ENCODE peak calls at places on chromosomes 12 and 14, in nine cellular contexts. One of them, this sample, is unnamed.

GRCh38 chr14:100824156-100824555 is 1.8 kb upstream of the MEG3 start:
- DNase-seq in COR-L47: no peak
- DNase-seq in stimulated activated CD8-positive, alpha-beta memory T cell treated with anti-CD3 and anti-CD28 coated beads, Interleukin-4, amount 100 ng/mL, for 48 hours: no peak
- DNase-seq in stimulated activated CD4-positive, alpha-beta T cell treated with anti-CD3 and anti-CD28 coated beads, Interleukin-2, amount 100 ng/mL, for 24 hours: no peak
- DNase-seq in lung microvascular endothelial cell: peak
- DNase-seq in G401: peak
- DNase-seq in Caki2: no peak
- DNase-seq in renal cortical epithelial cell: no peak
- DNase-seq in uterus: no peak
- DNase-seq in this sample: peak

GRCh38 chr12:49622501-49623141 is 740 bp upstream of the PRPF40B start:
- DNase-seq in stimulated activated CD8-positive, alpha-beta memory T cell treated with anti-CD3 and anti-CD28 coated beads, Interleukin-4, amount 100 ng/mL, for 48 hours: peak
- DNase-seq in G401: peak
- DNase-seq in renal cortical epithelial cell: peak
- DNase-seq in stimulated activated CD4-positive, alpha-beta T cell treated with anti-CD3 and anti-CD28 coated beads, Interleukin-2, amount 100 ng/mL, for 24 hours: peak
- DNase-seq in Caki2: no peak
- DNase-seq in COR-L47: no peak
- DNase-seq in lung microvascular endothelial cell: no peak
- DNase-seq in uterus: no peak
- DNase-seq in this sample: no peak

GRCh38 chr14:103716899-103717411 is 1.3 kb downstream of the ZFYVE21 start:
- DNase-seq in Caki2: no peak
- DNase-seq in G401: no peak
- DNase-seq in uterus: no peak
- DNase-seq in stimulated activated CD4-positive, alpha-beta T cell treated with anti-CD3 and anti-CD28 coated beads, Interleukin-2, amount 100 ng/mL, for 24 hours: no peak
- DNase-seq in renal cortical epithelial cell: no peak
- DNase-seq in lung microvascular endothelial cell: no peak
- DNase-seq in stimulated activated CD8-positive, alpha-beta memory T cell treated with anti-CD3 and anti-CD28 coated beads, Interleukin-4, amount 100 ng/mL, for 48 hours: no peak
- DNase-seq in COR-L47: no peak
- DNase-seq in this sample: no peak

GRCh38 chr14:40983604-40984003 is 623.1 kb upstream of the LRFN5 start:
- DNase-seq in stimulated activated CD8-positive, alpha-beta memory T cell treated with anti-CD3 and anti-CD28 coated beads, Interleukin-4, amount 100 ng/mL, for 48 hours: no peak
- DNase-seq in stimulated activated CD4-positive, alpha-beta T cell treated with anti-CD3 and anti-CD28 coated beads, Interleukin-2, amount 100 ng/mL, for 24 hours: no peak
- DNase-seq in Caki2: peak
- DNase-seq in G401: no peak
- DNase-seq in COR-L47: no peak
- DNase-seq in renal cortical epithelial cell: no peak
- DNase-seq in lung microvascular endothelial cell: no peak
- DNase-seq in uterus: no peak
- DNase-seq in this sample: peak

GRCh38 chr12:46300906-46301305 is 32.1 kb upstream of the SLC38A1 start:
- DNase-seq in G401: no peak
- DNase-seq in renal cortical epithelial cell: no peak
- DNase-seq in COR-L47: peak
- DNase-seq in uterus: no peak
- DNase-seq in Caki2: no peak
- DNase-seq in stimulated activated CD8-positive, alpha-beta memory T cell treated with anti-CD3 and anti-CD28 coated beads, Interleukin-4, amount 100 ng/mL, for 48 hours: no peak
- DNase-seq in lung microvascular endothelial cell: peak
- DNase-seq in stimulated activated CD4-positive, alpha-beta T cell treated with anti-CD3 and anti-CD28 coated beads, Interleukin-2, amount 100 ng/mL, for 24 hours: no peak
- DNase-seq in this sample: peak

GRCh38 chr12:17928708-17929366 is 161.2 kb downstream of the RERGL start:
- DNase-seq in lung microvascular endothelial cell: peak
- DNase-seq in Caki2: peak
- DNase-seq in uterus: no peak
- DNase-seq in stimulated activated CD8-positive, alpha-beta memory T cell treated with anti-CD3 and anti-CD28 coated beads, Interleukin-4, amount 100 ng/mL, for 48 hours: no peak
- DNase-seq in COR-L47: peak
- DNase-seq in stimulated activated CD4-positive, alpha-beta T cell treated with anti-CD3 and anti-CD28 coated beads, Interleukin-2, amount 100 ng/mL, for 24 hours: no peak
- DNase-seq in G401: no peak
- DNase-seq in renal cortical epithelial cell: peak
- DNase-seq in this sample: peak

GRCh38 chr12:54294152-54294913 is 6.5 kb downstream of the NFE2 start:
- DNase-seq in lung microvascular endothelial cell: peak
- DNase-seq in stimulated activated CD4-positive, alpha-beta T cell treated with anti-CD3 and anti-CD28 coated beads, Interleukin-2, amount 100 ng/mL, for 24 hours: peak
- DNase-seq in Caki2: no peak
- DNase-seq in G401: no peak
- DNase-seq in stimulated activated CD8-positive, alpha-beta memory T cell treated with anti-CD3 and anti-CD28 coated beads, Interleukin-4, amount 100 ng/mL, for 48 hours: peak
- DNase-seq in COR-L47: peak
- DNase-seq in renal cortical epithelial cell: no peak
- DNase-seq in uterus: peak
- DNase-seq in this sample: peak

GRCh38 chr12:49296034-49296835 is 1.3 kb downstream of the PRPH start:
- DNase-seq in stimulated activated CD8-positive, alpha-beta memory T cell treated with anti-CD3 and anti-CD28 coated beads, Interleukin-4, amount 100 ng/mL, for 48 hours: peak
- DNase-seq in renal cortical epithelial cell: no peak
- DNase-seq in COR-L47: peak
- DNase-seq in stimulated activated CD4-positive, alpha-beta T cell treated with anti-CD3 and anti-CD28 coated beads, Interleukin-2, amount 100 ng/mL, for 24 hours: peak
- DNase-seq in lung microvascular endothelial cell: peak
- DNase-seq in G401: no peak
- DNase-seq in Caki2: no peak
- DNase-seq in uterus: no peak
- DNase-seq in this sample: no peak

GRCh38 chr12:18750087-18750486 is 12.2 kb downstream of the CAPZA3 start:
- DNase-seq in uterus: no peak
- DNase-seq in stimulated activated CD8-positive, alpha-beta memory T cell treated with anti-CD3 and anti-CD28 coated beads, Interleukin-4, amount 100 ng/mL, for 48 hours: no peak
- DNase-seq in COR-L47: no peak
- DNase-seq in lung microvascular endothelial cell: no peak
- DNase-seq in renal cortical epithelial cell: peak
- DNase-seq in stimulated activated CD4-positive, alpha-beta T cell treated with anti-CD3 and anti-CD28 coated beads, Interleukin-2, amount 100 ng/mL, for 24 hours: no peak
- DNase-seq in Caki2: no peak
- DNase-seq in G401: no peak
- DNase-seq in this sample: peak

GRCh38 chr14:29927596-29928341 is at the start of gene PRKD1:
- DNase-seq in COR-L47: peak
- DNase-seq in stimulated activated CD8-positive, alpha-beta memory T cell treated with anti-CD3 and anti-CD28 coated beads, Interleukin-4, amount 100 ng/mL, for 48 hours: no peak
- DNase-seq in stimulated activated CD4-positive, alpha-beta T cell treated with anti-CD3 and anti-CD28 coated beads, Interleukin-2, amount 100 ng/mL, for 24 hours: no peak
- DNase-seq in G401: no peak
- DNase-seq in lung microvascular endothelial cell: peak
- DNase-seq in Caki2: peak
- DNase-seq in renal cortical epithelial cell: no peak
- DNase-seq in uterus: peak
- DNase-seq in this sample: peak

GRCh38 chr14:56666716-56667115 is 87.1 kb downstream of the TMEM260 start:
- DNase-seq in Caki2: peak
- DNase-seq in lung microvascular endothelial cell: no peak
- DNase-seq in stimulated activated CD4-positive, alpha-beta T cell treated with anti-CD3 and anti-CD28 coated beads, Interleukin-2, amount 100 ng/mL, for 24 hours: no peak
- DNase-seq in G401: no peak
- DNase-seq in renal cortical epithelial cell: peak
- DNase-seq in COR-L47: no peak
- DNase-seq in uterus: no peak
- DNase-seq in stimulated activated CD8-positive, alpha-beta memory T cell treated with anti-CD3 and anti-CD28 coated beads, Interleukin-4, amount 100 ng/mL, for 48 hours: no peak
- DNase-seq in this sample: no peak

GRCh38 chr14:59277659-59278058 is 89.2 kb downstream of the DAAM1 start:
- DNase-seq in Caki2: no peak
- DNase-seq in lung microvascular endothelial cell: no peak
- DNase-seq in G401: no peak
- DNase-seq in COR-L47: no peak
- DNase-seq in uterus: no peak
- DNase-seq in renal cortical epithelial cell: no peak
- DNase-seq in stimulated activated CD4-positive, alpha-beta T cell treated with anti-CD3 and anti-CD28 coated beads, Interleukin-2, amount 100 ng/mL, for 24 hours: no peak
- DNase-seq in stimulated activated CD8-positive, alpha-beta memory T cell treated with anti-CD3 and anti-CD28 coated beads, Interleukin-4, amount 100 ng/mL, for 48 hours: no peak
- DNase-seq in this sample: no peak

GRCh38 chr12:105067511-105068031 is 16.7 kb downstream of the ALDH1L2 start:
- DNase-seq in renal cortical epithelial cell: no peak
- DNase-seq in Caki2: no peak
- DNase-seq in uterus: no peak
- DNase-seq in lung microvascular endothelial cell: no peak
- DNase-seq in G401: no peak
- DNase-seq in stimulated activated CD4-positive, alpha-beta T cell treated with anti-CD3 and anti-CD28 coated beads, Interleukin-2, amount 100 ng/mL, for 24 hours: no peak
- DNase-seq in stimulated activated CD8-positive, alpha-beta memory T cell treated with anti-CD3 and anti-CD28 coated beads, Interleukin-4, amount 100 ng/mL, for 48 hours: no peak
- DNase-seq in COR-L47: no peak
- DNase-seq in this sample: peak

GRCh38 chr12:113996026-113996425 is 29.9 kb upstream of the RBM19 start:
- DNase-seq in G401: no peak
- DNase-seq in renal cortical epithelial cell: no peak
- DNase-seq in stimulated activated CD8-positive, alpha-beta memory T cell treated with anti-CD3 and anti-CD28 coated beads, Interleukin-4, amount 100 ng/mL, for 48 hours: no peak
- DNase-seq in stimulated activated CD4-positive, alpha-beta T cell treated with anti-CD3 and anti-CD28 coated beads, Interleukin-2, amount 100 ng/mL, for 24 hours: no peak
- DNase-seq in Caki2: no peak
- DNase-seq in uterus: no peak
- DNase-seq in lung microvascular endothelial cell: no peak
- DNase-seq in COR-L47: no peak
- DNase-seq in this sample: no peak

GRCh38 chr12:14442221-14442881 is 76.9 kb downstream of the ATF7IP start:
- DNase-seq in stimulated activated CD8-positive, alpha-beta memory T cell treated with anti-CD3 and anti-CD28 coated beads, Interleukin-4, amount 100 ng/mL, for 48 hours: no peak
- DNase-seq in COR-L47: no peak
- DNase-seq in stimulated activated CD4-positive, alpha-beta T cell treated with anti-CD3 and anti-CD28 coated beads, Interleukin-2, amount 100 ng/mL, for 24 hours: no peak
- DNase-seq in renal cortical epithelial cell: no peak
- DNase-seq in lung microvascular endothelial cell: no peak
- DNase-seq in G401: no peak
- DNase-seq in Caki2: no peak
- DNase-seq in uterus: no peak
- DNase-seq in this sample: no peak

GRCh38 chr14:21525995-21526671 is at the start of gene SALL2:
- DNase-seq in lung microvascular endothelial cell: peak
- DNase-seq in Caki2: no peak
- DNase-seq in COR-L47: peak
- DNase-seq in stimulated activated CD8-positive, alpha-beta memory T cell treated with anti-CD3 and anti-CD28 coated beads, Interleukin-4, amount 100 ng/mL, for 48 hours: peak
- DNase-seq in renal cortical epithelial cell: peak
- DNase-seq in uterus: peak
- DNase-seq in stimulated activated CD4-positive, alpha-beta T cell treated with anti-CD3 and anti-CD28 coated beads, Interleukin-2, amount 100 ng/mL, for 24 hours: peak
- DNase-seq in G401: peak
- DNase-seq in this sample: peak

GRCh38 chr14:48323655-48324054 is 648.2 kb upstream of the MDGA2 start:
- DNase-seq in G401: no peak
- DNase-seq in lung microvascular endothelial cell: no peak
- DNase-seq in uterus: no peak
- DNase-seq in Caki2: no peak
- DNase-seq in renal cortical epithelial cell: peak
- DNase-seq in stimulated activated CD4-positive, alpha-beta T cell treated with anti-CD3 and anti-CD28 coated beads, Interleukin-2, amount 100 ng/mL, for 24 hours: no peak
- DNase-seq in COR-L47: no peak
- DNase-seq in stimulated activated CD8-positive, alpha-beta memory T cell treated with anti-CD3 and anti-CD28 coated beads, Interleukin-4, amount 100 ng/mL, for 48 hours: no peak
- DNase-seq in this sample: peak

GRCh38 chr12:122137229-122137628 is 36.8 kb downstream of the IL31 start:
- DNase-seq in renal cortical epithelial cell: no peak
- DNase-seq in stimulated activated CD4-positive, alpha-beta T cell treated with anti-CD3 and anti-CD28 coated beads, Interleukin-2, amount 100 ng/mL, for 24 hours: no peak
- DNase-seq in uterus: no peak
- DNase-seq in Caki2: no peak
- DNase-seq in stimulated activated CD8-positive, alpha-beta memory T cell treated with anti-CD3 and anti-CD28 coated beads, Interleukin-4, amount 100 ng/mL, for 48 hours: no peak
- DNase-seq in G401: no peak
- DNase-seq in COR-L47: no peak
- DNase-seq in lung microvascular endothelial cell: no peak
- DNase-seq in this sample: no peak

GRCh38 chr14:67557118-67557517 is 24.0 kb downstream of the PLEKHH1 start:
- DNase-seq in lung microvascular endothelial cell: no peak
- DNase-seq in stimulated activated CD8-positive, alpha-beta memory T cell treated with anti-CD3 and anti-CD28 coated beads, Interleukin-4, amount 100 ng/mL, for 48 hours: no peak
- DNase-seq in uterus: no peak
- DNase-seq in renal cortical epithelial cell: peak
- DNase-seq in Caki2: no peak
- DNase-seq in G401: no peak
- DNase-seq in stimulated activated CD4-positive, alpha-beta T cell treated with anti-CD3 and anti-CD28 coated beads, Interleukin-2, amount 100 ng/mL, for 24 hours: no peak
- DNase-seq in COR-L47: no peak
- DNase-seq in this sample: no peak

GRCh38 chr14:68208726-68209125 is 389.1 kb downstream of the RAD51B start:
- DNase-seq in G401: no peak
- DNase-seq in lung microvascular endothelial cell: no peak
- DNase-seq in uterus: no peak
- DNase-seq in renal cortical epithelial cell: no peak
- DNase-seq in stimulated activated CD4-positive, alpha-beta T cell treated with anti-CD3 and anti-CD28 coated beads, Interleukin-2, amount 100 ng/mL, for 24 hours: no peak
- DNase-seq in COR-L47: no peak
- DNase-seq in stimulated activated CD8-positive, alpha-beta memory T cell treated with anti-CD3 and anti-CD28 coated beads, Interleukin-4, amount 100 ng/mL, for 48 hours: no peak
- DNase-seq in Caki2: no peak
- DNase-seq in this sample: no peak

GRCh38 chr14:101542391-101542790 is 18.9 kb upstream of the DIO3 start:
- DNase-seq in stimulated activated CD8-positive, alpha-beta memory T cell treated with anti-CD3 and anti-CD28 coated beads, Interleukin-4, amount 100 ng/mL, for 48 hours: no peak
- DNase-seq in G401: no peak
- DNase-seq in Caki2: no peak
- DNase-seq in renal cortical epithelial cell: no peak
- DNase-seq in COR-L47: no peak
- DNase-seq in stimulated activated CD4-positive, alpha-beta T cell treated with anti-CD3 and anti-CD28 coated beads, Interleukin-2, amount 100 ng/mL, for 24 hours: no peak
- DNase-seq in lung microvascular endothelial cell: no peak
- DNase-seq in uterus: no peak
- DNase-seq in this sample: no peak

GRCh38 chr14:55707365-55707804 is 127.4 kb downstream of the KTN1 start:
- DNase-seq in stimulated activated CD4-positive, alpha-beta T cell treated with anti-CD3 and anti-CD28 coated beads, Interleukin-2, amount 100 ng/mL, for 24 hours: no peak
- DNase-seq in G401: peak
- DNase-seq in renal cortical epithelial cell: peak
- DNase-seq in stimulated activated CD8-positive, alpha-beta memory T cell treated with anti-CD3 and anti-CD28 coated beads, Interleukin-4, amount 100 ng/mL, for 48 hours: no peak
- DNase-seq in Caki2: peak
- DNase-seq in lung microvascular endothelial cell: peak
- DNase-seq in COR-L47: peak
- DNase-seq in uterus: no peak
- DNase-seq in this sample: peak